ENCODE peak calls at places on chromosome 9, in ten cellular contexts. One of them, this sample, is unnamed.

GRCh38 chr9:135303280-135303647 is 176.3 kb upstream of the PPP1R26 start:
- DNase-seq in choroid plexus epithelial cell: no peak
- DNase-seq in foreskin fibroblast: no peak
- DNase-seq in cardiac fibroblast: no peak
- DNase-seq in WTC11: no peak
- DNase-seq in brain microvascular endothelial cell: no peak
- DNase-seq in PC-3: no peak
- DNase-seq in GM13976: no peak
- DNase-seq in suprapubic skin: no peak
- DNase-seq in thyroid gland: no peak
- DNase-seq in this sample: no peak

GRCh38 chr9:80649001-80649420 is 1040.3 kb downstream of the TLE1 start:
- DNase-seq in choroid plexus epithelial cell: peak; percentile 73
- DNase-seq in foreskin fibroblast: peak; percentile 87
- DNase-seq in cardiac fibroblast: peak; percentile 82
- DNase-seq in WTC11: no peak
- DNase-seq in brain microvascular endothelial cell: peak; percentile 76
- DNase-seq in PC-3: peak; percentile 48
- DNase-seq in GM13976: no peak
- DNase-seq in suprapubic skin: no peak
- DNase-seq in thyroid gland: peak; percentile 14
- DNase-seq in this sample: no peak

GRCh38 chr9:87327567-87328125 is 170.0 kb upstream of the DAPK1 start:
- DNase-seq in choroid plexus epithelial cell: no peak
- DNase-seq in foreskin fibroblast: peak; percentile 91
- DNase-seq in cardiac fibroblast: no peak
- DNase-seq in WTC11: no peak
- DNase-seq in brain microvascular endothelial cell: no peak
- DNase-seq in PC-3: peak; percentile 23
- DNase-seq in GM13976: no peak
- DNase-seq in suprapubic skin: no peak
- DNase-seq in thyroid gland: no peak
- DNase-seq in this sample: no peak

GRCh38 chr9:86818636-86819035 is 128.7 kb downstream of the GAS1 start:
- DNase-seq in choroid plexus epithelial cell: no peak
- DNase-seq in foreskin fibroblast: no peak
- DNase-seq in cardiac fibroblast: no peak
- DNase-seq in WTC11: no peak
- DNase-seq in brain microvascular endothelial cell: no peak
- DNase-seq in PC-3: no peak
- DNase-seq in GM13976: no peak
- DNase-seq in suprapubic skin: no peak
- DNase-seq in thyroid gland: no peak
- DNase-seq in this sample: no peak

GRCh38 chr9:101463397-101463796 is 27.8 kb upstream of the ALDOB start:
- DNase-seq in choroid plexus epithelial cell: peak; percentile 59
- DNase-seq in foreskin fibroblast: peak; percentile 62
- DNase-seq in cardiac fibroblast: peak; percentile 52
- DNase-seq in WTC11: no peak
- DNase-seq in brain microvascular endothelial cell: peak; percentile 22
- DNase-seq in PC-3: peak; percentile 4
- DNase-seq in GM13976: no peak
- DNase-seq in suprapubic skin: no peak
- DNase-seq in thyroid gland: no peak
- DNase-seq in this sample: no peak

GRCh38 chr9:105328872-105329728 is 84.6 kb downstream of the SLC44A1 start:
- DNase-seq in choroid plexus epithelial cell: no peak
- DNase-seq in foreskin fibroblast: no peak
- DNase-seq in cardiac fibroblast: no peak
- DNase-seq in WTC11: no peak
- DNase-seq in brain microvascular endothelial cell: no peak
- DNase-seq in PC-3: no peak
- DNase-seq in GM13976: no peak
- DNase-seq in suprapubic skin: peak; percentile 63
- DNase-seq in thyroid gland: no peak
- DNase-seq in this sample: no peak

GRCh38 chr9:134346151-134346550 is 19.9 kb downstream of the RXRA start:
- DNase-seq in choroid plexus epithelial cell: no peak
- DNase-seq in foreskin fibroblast: peak; percentile 82
- DNase-seq in cardiac fibroblast: no peak
- DNase-seq in WTC11: no peak
- DNase-seq in brain microvascular endothelial cell: no peak
- DNase-seq in PC-3: no peak
- DNase-seq in GM13976: no peak
- DNase-seq in suprapubic skin: no peak
- DNase-seq in thyroid gland: no peak
- DNase-seq in this sample: no peak

GRCh38 chr9:74773886-74774479 is 113.7 kb downstream of the TRPM6 start:
- DNase-seq in choroid plexus epithelial cell: peak; percentile 89
- DNase-seq in foreskin fibroblast: peak; percentile 88
- DNase-seq in cardiac fibroblast: peak; percentile 85
- DNase-seq in WTC11: peak; percentile 78
- DNase-seq in brain microvascular endothelial cell: peak; percentile 72
- DNase-seq in PC-3: peak; percentile 81
- DNase-seq in GM13976: peak; percentile 58
- DNase-seq in suprapubic skin: peak; percentile 77
- DNase-seq in thyroid gland: peak; percentile 78
- DNase-seq in this sample: peak; percentile 65

GRCh38 chr9:101030022-101030391 is 1.5 kb downstream of the PLPPR1 start:
- DNase-seq in choroid plexus epithelial cell: no peak
- DNase-seq in foreskin fibroblast: no peak
- DNase-seq in cardiac fibroblast: no peak
- DNase-seq in WTC11: no peak
- DNase-seq in brain microvascular endothelial cell: no peak
- DNase-seq in PC-3: no peak
- DNase-seq in GM13976: no peak
- DNase-seq in suprapubic skin: no peak
- DNase-seq in thyroid gland: no peak
- DNase-seq in this sample: no peak

GRCh38 chr9:37369671-37370070 is 52.8 kb upstream of the GRHPR start:
- DNase-seq in choroid plexus epithelial cell: no peak
- DNase-seq in foreskin fibroblast: no peak
- DNase-seq in cardiac fibroblast: no peak
- DNase-seq in WTC11: no peak
- DNase-seq in brain microvascular endothelial cell: no peak
- DNase-seq in PC-3: no peak
- DNase-seq in GM13976: no peak
- DNase-seq in suprapubic skin: no peak
- DNase-seq in thyroid gland: no peak
- DNase-seq in this sample: no peak

GRCh38 chr9:128091571-128091970 is 23.5 kb downstream of the SLC25A25 start:
- DNase-seq in choroid plexus epithelial cell: no peak
- DNase-seq in foreskin fibroblast: peak; percentile 48
- DNase-seq in cardiac fibroblast: no peak
- DNase-seq in WTC11: no peak
- DNase-seq in brain microvascular endothelial cell: no peak
- DNase-seq in PC-3: no peak
- DNase-seq in GM13976: no peak
- DNase-seq in suprapubic skin: peak; percentile 62
- DNase-seq in thyroid gland: no peak
- DNase-seq in this sample: no peak

GRCh38 chr9:76810377-76810957 is 46.2 kb downstream of the PCA3 start:
- DNase-seq in choroid plexus epithelial cell: peak; percentile 86
- DNase-seq in foreskin fibroblast: peak; percentile 84
- DNase-seq in cardiac fibroblast: peak; percentile 84
- DNase-seq in WTC11: peak; percentile 56
- DNase-seq in brain microvascular endothelial cell: peak; percentile 52
- DNase-seq in PC-3: peak; percentile 68
- DNase-seq in GM13976: peak; percentile 33
- DNase-seq in suprapubic skin: no peak
- DNase-seq in thyroid gland: peak; percentile 42
- DNase-seq in this sample: no peak
- TF ChIP-seq CTCF in choroid plexus epithelial cell: peak; percentile 90
- TF ChIP-seq CTCF in foreskin fibroblast: peak; percentile 77
- TF ChIP-seq CTCF in cardiac fibroblast: peak; percentile 74
- TF ChIP-seq CTCF in WTC11: peak; percentile 76
- TF ChIP-seq CTCF in brain microvascular endothelial cell: peak; percentile 81
- TF ChIP-seq CTCF in PC-3: peak; percentile 85
- TF ChIP-seq CTCF in GM13976: peak; percentile 67
- TF ChIP-seq CTCF in suprapubic skin: peak; percentile 84
- TF ChIP-seq CTCF in thyroid gland: peak; percentile 67
- TF ChIP-seq CTCF in this sample: peak; percentile 59

GRCh38 chr9:92029553-92029952 is 79.5 kb upstream of the ROR2 start:
- DNase-seq in choroid plexus epithelial cell: no peak
- DNase-seq in foreskin fibroblast: no peak
- DNase-seq in cardiac fibroblast: no peak
- DNase-seq in WTC11: no peak
- DNase-seq in brain microvascular endothelial cell: no peak
- DNase-seq in PC-3: no peak
- DNase-seq in GM13976: no peak
- DNase-seq in suprapubic skin: no peak
- DNase-seq in thyroid gland: no peak
- DNase-seq in this sample: no peak
- TF ChIP-seq CTCF in choroid plexus epithelial cell: peak; percentile 55
- TF ChIP-seq CTCF in foreskin fibroblast: peak; percentile 13
- TF ChIP-seq CTCF in cardiac fibroblast: no peak
- TF ChIP-seq CTCF in WTC11: no peak
- TF ChIP-seq CTCF in brain microvascular endothelial cell: peak; percentile 51
- TF ChIP-seq CTCF in PC-3: peak; percentile 37
- TF ChIP-seq CTCF in GM13976: no peak
- TF ChIP-seq CTCF in suprapubic skin: no peak
- TF ChIP-seq CTCF in thyroid gland: no peak
- TF ChIP-seq CTCF in this sample: no peak

DNA sequence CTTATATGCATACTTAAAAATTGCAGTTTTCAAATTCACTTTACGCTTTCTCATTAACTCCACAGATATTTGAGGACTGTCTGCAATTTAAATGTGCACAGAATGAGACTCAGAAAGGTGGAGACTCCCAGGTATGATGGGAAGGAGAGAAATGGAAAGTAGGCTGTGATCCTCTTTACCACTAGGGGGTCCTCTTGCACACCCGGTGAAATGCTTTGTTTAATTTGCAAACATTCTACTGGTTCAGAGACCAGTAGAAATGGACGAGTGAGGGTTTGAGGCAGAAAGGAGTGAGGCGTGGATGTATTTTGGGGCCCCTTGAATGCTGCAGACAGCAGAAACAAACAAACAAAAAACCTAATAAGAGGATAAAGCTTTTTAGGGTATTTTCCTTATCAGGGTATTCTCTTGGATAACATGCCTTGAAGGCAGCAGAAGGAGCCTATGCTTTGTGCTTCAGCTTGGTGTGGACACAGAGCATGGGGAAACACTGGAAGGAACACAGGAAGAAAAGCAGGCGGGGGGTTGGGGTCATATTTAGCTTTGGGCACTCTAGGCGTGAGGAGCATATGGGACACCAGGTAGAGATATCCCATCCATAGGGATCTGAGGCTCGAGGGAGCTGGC is 410.1 kb downstream of the DMRT2 start:
- DNase-seq in choroid plexus epithelial cell: no peak
- DNase-seq in foreskin fibroblast: no peak
- DNase-seq in cardiac fibroblast: no peak
- DNase-seq in WTC11: peak; percentile 28
- DNase-seq in brain microvascular endothelial cell: no peak
- DNase-seq in PC-3: peak; percentile 47
- DNase-seq in GM13976: peak; percentile 21
- DNase-seq in suprapubic skin: no peak
- DNase-seq in thyroid gland: no peak
- DNase-seq in this sample: no peak
- TF ChIP-seq CTCF in choroid plexus epithelial cell: no peak
- TF ChIP-seq CTCF in foreskin fibroblast: peak; percentile 28
- TF ChIP-seq CTCF in cardiac fibroblast: no peak
- TF ChIP-seq CTCF in WTC11: peak; percentile 65
- TF ChIP-seq CTCF in brain microvascular endothelial cell: no peak
- TF ChIP-seq CTCF in PC-3: peak; percentile 69
- TF ChIP-seq CTCF in GM13976: peak; percentile 65
- TF ChIP-seq CTCF in suprapubic skin: no peak
- TF ChIP-seq CTCF in thyroid gland: no peak
- TF ChIP-seq CTCF in this sample: no peak

DNA sequence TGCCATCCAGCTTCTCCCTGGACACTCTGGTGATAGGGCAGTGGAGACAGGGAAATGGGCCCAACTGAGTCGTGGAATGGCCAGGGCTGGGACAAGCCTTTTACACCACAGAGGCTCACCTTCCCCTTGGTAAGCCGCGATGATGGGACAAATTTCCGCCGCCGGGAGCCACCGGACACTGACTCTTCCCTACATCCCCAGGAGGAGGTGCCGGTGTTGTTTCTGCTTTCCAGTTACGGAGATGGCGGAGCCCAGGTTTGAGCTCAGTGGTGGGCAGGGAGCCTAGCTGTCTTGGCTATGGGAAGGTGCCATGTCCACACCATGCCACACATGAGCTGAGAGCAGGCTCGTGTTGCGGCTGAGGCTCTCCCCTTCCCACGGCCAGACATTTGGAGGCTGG is 19.9 kb upstream of the WNK2 start:
- DNase-seq in choroid plexus epithelial cell: no peak
- DNase-seq in foreskin fibroblast: no peak
- DNase-seq in cardiac fibroblast: no peak
- DNase-seq in WTC11: peak; percentile 55
- DNase-seq in brain microvascular endothelial cell: no peak
- DNase-seq in PC-3: no peak
- DNase-seq in GM13976: no peak
- DNase-seq in suprapubic skin: no peak
- DNase-seq in thyroid gland: no peak
- DNase-seq in this sample: no peak
- TF ChIP-seq CTCF in choroid plexus epithelial cell: no peak
- TF ChIP-seq CTCF in foreskin fibroblast: no peak
- TF ChIP-seq CTCF in cardiac fibroblast: no peak
- TF ChIP-seq CTCF in WTC11: no peak
- TF ChIP-seq CTCF in brain microvascular endothelial cell: no peak
- TF ChIP-seq CTCF in PC-3: no peak
- TF ChIP-seq CTCF in GM13976: no peak
- TF ChIP-seq CTCF in suprapubic skin: no peak
- TF ChIP-seq CTCF in thyroid gland: no peak
- TF ChIP-seq CTCF in this sample: no peak

This sample was measured in left lung.